ENCODE peak calls at places on chromosomes 7 and 10, in nine cellular contexts. Z is esophagus muscularis mucosa, D is transverse colon, S is stomach, R is SK-N-SH, Q is ovary, G is suprapubic skin, Y is HepG2, U is K562. P is an unnamed sample.

GRCh38 chr10:111705026-111705425 is 478.5 kb downstream of the GPAM start:
- DNase-seq in U (no peak), Z (no peak), D (no peak), G (no peak), Q (no peak), R (no peak), S (no peak), Y (no peak), P (no peak)

GRCh38 chr7:497346-497745 is 22.3 kb downstream of the PDGFA start:
- DNase-seq in D (no peak), S (no peak), U (no peak), R (no peak), Z (no peak), Y (no peak), G (peak; percentile 27), Q (no peak), P (no peak)

GRCh38 chr7:155377837-155378579 is 79.9 kb upstream of the EN2 start:
- DNase-seq in D (peak; percentile 22), G (no peak), U (no peak), Y (no peak), S (no peak), Q (peak; percentile 72), R (peak; percentile 73), Z (no peak), P (no peak)

GRCh38 chr7:746074-747061 is 19.3 kb upstream of the PRKAR1B start:
- DNase-seq in R (peak; percentile 43), S (no peak), G (peak; percentile 56), Y (no peak), U (no peak), Q (peak; percentile 30), D (no peak), Z (no peak), P (no peak)

GRCh38 chr10:26474062-26474461 is 35.9 kb downstream of the APBB1IP start:
- DNase-seq in Z (no peak), Y (no peak), S (no peak), R (no peak), G (no peak), U (no peak), Q (no peak), D (no peak), P (no peak)

GRCh38 chr10:94200148-94200846 is 162.4 kb downstream of the NOC3L start:
- DNase-seq in U (no peak), S (no peak), Z (no peak), Q (no peak), D (no peak), Y (no peak), G (no peak), R (no peak), P (no peak)

GRCh38 chr7:113289140-113289740 is 170.9 kb upstream of the SMIM30 start:
- DNase-seq in D (no peak), U (no peak), R (peak; percentile 42), Q (no peak), Z (no peak), Y (peak; percentile 36), S (no peak), G (no peak), P (no peak)

GRCh38 chr10:113704637-113705343 is 25.1 kb downstream of the CASP7 start:
- DNase-seq in Q (no peak), G (no peak), R (peak; percentile 46), S (no peak), Z (no peak), Y (peak; percentile 27), D (no peak), U (peak; percentile 14), P (peak; percentile 23)

GRCh38 chr10:86179961-86180360 is 186.6 kb downstream of the GRID1 start:
- DNase-seq in R (no peak), G (peak; percentile 27), Y (no peak), Q (no peak), Z (no peak), U (no peak), S (no peak), D (no peak), P (no peak)

GRCh38 chr7:4202954-4203353 is 479.1 kb upstream of the FOXK1 start:
- DNase-seq in D (no peak), S (no peak), G (no peak), Y (no peak), Z (no peak), Q (no peak), U (no peak), R (no peak), P (no peak)

DNA sequence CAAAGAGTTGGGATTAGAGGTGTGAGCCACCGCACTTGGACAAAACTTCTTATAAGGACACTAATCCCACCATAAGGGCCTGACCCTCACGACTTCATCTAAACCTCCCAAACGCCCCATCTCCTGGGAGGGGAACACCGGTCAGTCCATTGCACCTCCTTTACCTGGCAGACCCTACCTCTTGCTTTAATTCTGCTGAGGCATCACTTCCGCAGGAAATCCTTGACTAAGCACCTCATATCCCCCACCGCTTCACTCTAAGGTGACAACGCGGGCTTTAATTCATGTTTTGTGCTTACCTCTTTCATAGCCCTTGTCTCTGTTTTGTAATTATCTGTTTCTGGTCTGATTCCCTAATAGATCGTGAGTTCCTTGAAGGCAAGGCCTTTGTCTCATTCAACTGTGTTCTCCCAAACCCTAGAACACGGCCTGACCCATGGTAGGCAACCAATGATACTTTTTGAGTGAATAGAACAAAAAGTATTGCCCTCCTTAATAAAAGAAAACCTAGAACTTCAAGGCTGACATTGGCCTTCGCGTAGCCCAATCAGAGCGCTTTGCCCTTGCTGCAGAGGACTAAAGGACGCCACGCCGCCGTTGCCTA is 453 bp upstream of the ZNF862 start:
- DNase-seq in S (no peak), Q (peak; percentile 28), D (no peak), Y (no peak), G (no peak), U (no peak), R (no peak), Z (no peak), P (no peak)
- H3K4me3 ChIP-seq in S (no peak overlapping the region), Q (no peak overlapping the region), D (no peak overlapping the region), Y (no peak overlapping the region), G (peak overlapping the region; percentile 74), U (peak overlapping the region; percentile 84), R (no peak overlapping the region), Z (peak overlapping the region; percentile 96), P (peak overlapping the region; percentile 83)

GRCh38 chr7:68720722-68721121 is 877.6 kb upstream of the AUTS2 start:
- DNase-seq in S (no peak), U (no peak), Y (no peak), Z (no peak), D (no peak), R (no peak), G (no peak), Q (no peak), P (no peak)

GRCh38 chr7:68724965-68725364 is 873.3 kb upstream of the AUTS2 start:
- DNase-seq in U (no peak), Y (no peak), Q (no peak), R (no peak), G (no peak), Z (no peak), D (no peak), S (no peak), P (no peak)

GRCh38 chr7:68718059-68718685 is 880.1 kb upstream of the AUTS2 start:
- DNase-seq in Q (no peak), D (no peak), S (no peak), Y (no peak), Z (no peak), R (peak; percentile 68), U (no peak), G (no peak), P (no peak)

GRCh38 chr7:68725843-68726242 is 872.4 kb upstream of the AUTS2 start:
- DNase-seq in R (no peak), S (no peak), G (no peak), Z (no peak), D (no peak), Q (no peak), U (no peak), Y (no peak), P (no peak)

GRCh38 chr7:68722044-68722443 is 876.2 kb upstream of the AUTS2 start:
- DNase-seq in G (no peak), Y (no peak), Q (no peak), D (no peak), U (no peak), Z (no peak), S (no peak), R (no peak), P (no peak)
- TF ChIP-seq EP300 in G (no peak), Y (no peak), Q (no peak), D (no peak), U (no peak), Z (no peak), S (no peak), R (no peak), P (no peak)

DNA sequence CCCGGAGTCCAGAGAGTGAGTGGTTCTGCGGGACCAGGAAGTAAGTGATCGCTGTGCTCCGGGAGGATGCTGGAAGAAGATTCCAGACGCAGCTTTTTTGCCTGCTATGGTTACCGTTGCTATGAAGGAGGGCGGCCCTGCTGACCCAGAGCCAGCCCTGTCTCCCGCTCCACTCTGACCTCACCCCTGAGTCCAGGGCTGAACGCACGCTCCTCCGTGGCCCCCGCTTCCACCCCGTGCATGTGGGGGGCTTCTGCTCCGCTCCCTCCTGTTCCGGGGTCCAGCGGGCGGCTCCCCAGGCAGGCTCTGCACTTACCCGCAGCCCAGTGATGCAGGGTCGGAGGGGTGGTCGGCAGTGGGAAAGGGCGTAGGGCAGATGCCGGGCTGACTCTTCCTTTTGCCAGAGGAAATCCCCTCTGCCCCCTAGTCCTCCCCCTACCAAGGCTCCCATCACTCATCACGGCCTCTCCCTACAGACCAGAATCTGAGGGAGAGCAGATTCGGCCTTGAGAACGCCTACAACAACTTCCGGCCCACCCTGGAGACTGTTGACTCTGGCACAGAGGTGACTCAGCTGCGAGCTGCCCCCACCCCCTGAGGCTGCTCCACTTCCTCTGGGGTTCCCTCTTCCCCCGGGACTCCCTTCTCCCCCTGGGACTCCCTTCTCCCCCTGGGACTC is 2.6 kb upstream of the MUC17 start:
- DNase-seq in D (peak; percentile 59), R (peak; percentile 82), U (peak; percentile 89), Q (peak; percentile 87), Y (peak; percentile 62), S (peak; percentile 68), G (peak; percentile 86), Z (no peak), P (peak; percentile 21)
- H3K27me3 ChIP-seq in D (no peaks in the 10 kb centered on the region), R (peaks cover 23% of the 10 kb centered on the region), U (peaks cover 56% of the 10 kb centered on the region), Q (no peaks in the 10 kb centered on the region), Y (peaks cover 53% of the 10 kb centered on the region), S (no peaks in the 10 kb centered on the region), G (peaks cover 17% of the 10 kb centered on the region), Z (no peaks in the 10 kb centered on the region), P (no peaks in the 10 kb centered on the region)

GRCh38 chr7:139119486-139119849 is 9.9 kb upstream of the ZC3HAV1 start:
- DNase-seq in D (no peak), Z (no peak), Y (no peak), U (no peak), R (no peak), S (no peak), G (no peak), Q (no peak), P (no peak)

GRCh38 chr7:139116999-139117398 is 7.5 kb upstream of the ZC3HAV1 start:
- DNase-seq in S (no peak), U (no peak), Z (no peak), Q (no peak), G (no peak), Y (peak; percentile 88), R (no peak), D (no peak), P (no peak)

GRCh38 chr7:139117599-139118233 is 8.2 kb upstream of the ZC3HAV1 start:
- DNase-seq in Y (no peak), Z (no peak), D (no peak), G (no peak), R (no peak), U (no peak), S (no peak), Q (no peak), P (no peak)

GRCh38 chr7:139118234-139118802 is 8.8 kb upstream of the ZC3HAV1 start:
- DNase-seq in U (peak; percentile 79), D (no peak), R (no peak), G (no peak), Q (no peak), Z (no peak), Y (peak; percentile 47), S (no peak), P (no peak)

GRCh38 chr7:139118803-139119485 is 9.4 kb upstream of the ZC3HAV1 start:
- DNase-seq in Q (no peak), G (no peak), Y (no peak), Z (no peak), S (no peak), R (no peak), U (peak; percentile 78), D (peak; percentile 70), P (no peak)
- H3K4me3 ChIP-seq in Q (no peak overlapping the region), G (no peak overlapping the region), Y (no peak overlapping the region), Z (no peak overlapping the region), S (no peak overlapping the region), R (no peak overlapping the region), U (no peak overlapping the region), D (no peak overlapping the region), P (no peak overlapping the region)

P was measured in tibial nerve.